ENCODE peak calls at places on chromosomes 5 and 9, in four cellular contexts. C is CD8-positive, alpha-beta T cell; Q is ascending aorta; N is OCI-LY7. I is an unnamed sample. For H3K4me1, the result is how much of the 10 kb centered on the place peaks cover.

GRCh38 chr5:148011407-148012124 is 52.2 kb upstream of the SPINK5 start:
- DNase-seq in C (no peak), Q (no peak), N (no peak), I (no peak)

GRCh38 chr9:20623021-20623747 is 885 bp upstream of the MLLT3 start:
- DNase-seq in C (peak), Q (peak), N (peak), I (peak)

GRCh38 chr5:113202904-113203716 is 226.5 kb downstream of the DCP2 start:
- DNase-seq in C (no peak), Q (no peak), N (no peak), I (peak)

GRCh38 chr9:91419222-91420191 is 4.1 kb downstream of the NFIL3 start:
- DNase-seq in C (no peak), Q (peak), N (no peak), I (no peak)

GRCh38 chr5:82334856-82335255 is 56.7 kb upstream of the RPS23 start:
- DNase-seq in C (no peak), Q (no peak), N (no peak), I (no peak)

GRCh38 chr5:151699071-151699901 is 12.6 kb upstream of the SPARC start:
- DNase-seq in C (no peak), Q (peak), N (no peak), I (peak)

GRCh38 chr9:91495450-91495849 is 71.8 kb upstream of the NFIL3 start:
- DNase-seq in C (no peak), Q (no peak), N (no peak), I (no peak)

GRCh38 chr5:172035039-172035438 is 28.6 kb upstream of the FBXW11 start:
- DNase-seq in C (no peak), Q (no peak), N (no peak), I (no peak)

GRCh38 chr9:31969552-31969951 is 414.9 kb upstream of the ACO1 start:
- DNase-seq in C (no peak), Q (no peak), N (no peak), I (no peak)

GRCh38 chr9:20312732-20313131 is 309.6 kb downstream of the MLLT3 start:
- DNase-seq in C (no peak), Q (no peak), N (no peak), I (no peak)

GRCh38 chr5:58860680-58861079 is 277.8 kb downstream of the RAB3C start:
- DNase-seq in C (no peak), Q (no peak), N (no peak), I (no peak)

GRCh38 chr9:125570246-125570645 is 136.8 kb downstream of the MAPKAP1 start:
- DNase-seq in C (no peak), Q (no peak), N (no peak), I (no peak)

GRCh38 chr9:71253021-71253420 is 131.6 kb upstream of the TRPM3 start:
- DNase-seq in C (no peak), Q (no peak), N (no peak), I (no peak)

GRCh38 chr9:107733530-107733907 is 243.9 kb upstream of the KLF4 start:
- DNase-seq in C (no peak), Q (peak), N (no peak), I (no peak)

GRCh38 chr9:107737610-107737986 is 248.0 kb upstream of the KLF4 start:
- DNase-seq in C (no peak), Q (no peak), N (no peak), I (no peak)

GRCh38 chr9:107735821-107736220 is 246.3 kb upstream of the KLF4 start:
- DNase-seq in C (no peak), Q (no peak), N (no peak), I (no peak)

GRCh38 chr9:107732781-107733529 is 243.4 kb upstream of the KLF4 start:
- DNase-seq in C (no peak), Q (peak), N (no peak), I (no peak)

DNA sequence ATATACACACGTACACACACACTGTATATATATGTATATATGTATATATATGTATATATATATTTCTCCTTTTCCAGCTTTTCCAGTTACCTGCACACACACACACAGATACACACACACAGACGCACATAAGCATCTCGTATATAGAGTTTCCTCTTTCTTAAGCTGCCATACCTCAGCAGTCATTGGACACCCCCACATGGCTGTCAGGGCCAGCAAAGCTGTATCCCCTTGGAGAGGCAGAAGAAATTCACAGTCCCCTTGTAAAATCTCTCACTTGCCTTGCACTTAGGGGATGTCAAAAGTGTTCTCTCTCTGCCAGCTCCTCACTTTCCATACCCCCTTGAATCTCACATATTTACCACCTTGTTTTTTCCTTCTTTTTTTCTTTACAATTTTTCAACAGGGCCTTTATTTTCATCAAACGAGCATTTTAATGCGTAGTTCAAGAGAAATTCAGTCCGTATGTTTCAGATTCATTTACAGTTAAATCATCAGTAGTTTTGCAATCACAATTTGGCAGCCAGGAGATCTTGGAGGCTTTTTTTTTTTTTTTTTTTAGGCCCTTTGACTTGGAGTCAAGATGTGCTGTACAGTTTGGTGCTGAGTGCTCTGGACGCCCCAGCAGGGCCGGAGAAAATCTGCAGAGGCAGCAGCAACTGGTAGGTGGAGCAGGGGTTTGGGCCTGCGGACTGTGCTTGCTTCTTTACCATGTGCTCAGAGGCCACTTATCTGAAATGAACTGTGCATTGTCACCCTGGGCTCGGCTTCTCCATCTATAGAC is 244.9 kb upstream of the KLF4 start:
- DNase-seq in C (no peak), Q (no peak), N (no peak), I (peak)
- H3K4me1 ChIP-seq in C (under half), Q (under half), N (under half), I (under half)

GRCh38 chr9:110429453-110429852 is 91.8 kb upstream of the TXNDC8 start:
- DNase-seq in C (no peak), Q (no peak), N (no peak), I (no peak)

GRCh38 chr9:110427497-110428104 is 89.9 kb upstream of the TXNDC8 start:
- DNase-seq in C (no peak), Q (peak), N (peak), I (no peak)

DNA sequence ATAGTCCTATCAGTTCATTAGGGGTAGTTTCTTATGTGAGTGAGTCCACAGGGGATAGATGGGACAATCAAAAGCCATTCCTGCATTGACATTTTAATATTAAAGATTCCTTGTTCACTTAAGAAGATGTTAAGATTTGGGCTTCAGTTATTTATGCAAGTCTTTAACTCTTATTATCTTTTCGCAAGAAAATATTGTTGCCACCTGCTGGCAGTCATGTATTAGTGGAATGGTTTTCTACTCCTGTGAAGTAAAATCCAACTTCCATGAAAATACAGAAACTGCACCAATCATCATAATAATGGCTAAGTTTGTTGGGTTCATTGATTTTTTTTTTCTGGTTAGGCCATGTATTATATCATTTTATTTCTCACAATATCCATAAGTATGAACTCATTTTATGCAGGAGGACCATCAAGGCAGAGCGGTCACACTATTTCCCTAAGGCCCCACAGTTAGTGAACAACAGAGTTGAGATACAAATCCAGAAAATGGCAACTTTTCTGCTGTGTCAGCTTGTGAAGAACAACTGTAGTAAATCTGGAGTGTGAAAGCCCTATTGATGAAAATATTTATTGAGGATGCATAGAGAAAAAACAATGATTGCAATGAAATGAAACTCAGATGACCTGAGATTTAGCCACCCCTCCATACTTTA is 88.5 kb upstream of the TXNDC8 start:
- DNase-seq in C (no peak), Q (no peak), N (no peak), I (no peak)
- TF ChIP-seq CTCF in C (no peak), Q (no peak), N (peak), I (no peak)

DNA sequence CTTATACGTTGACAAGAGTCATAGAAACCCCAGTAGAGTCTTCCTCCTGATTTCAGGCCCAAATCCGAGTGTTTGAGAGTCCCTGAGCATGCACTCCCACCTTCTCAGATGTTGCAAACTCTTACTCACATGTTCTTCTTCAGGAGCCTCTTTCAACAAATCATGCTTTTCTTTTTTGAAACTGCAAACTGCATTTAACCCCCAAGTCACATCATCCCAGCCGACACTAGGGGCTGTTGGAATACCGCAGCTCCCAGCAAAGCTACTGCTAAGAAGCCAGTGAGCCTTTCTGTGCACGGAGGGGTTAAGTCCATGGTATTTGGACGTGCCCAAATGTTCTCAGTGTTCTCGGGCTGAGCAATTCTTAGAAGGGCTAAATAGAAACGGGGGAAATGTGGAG is 282.9 kb downstream of the NFIB start:
- DNase-seq in C (no peak), Q (peak), N (no peak), I (no peak)
- H3K27ac ChIP-seq in C (no peak), Q (peak), N (no peak), I (peak)

GRCh38 chr5:107466233-107466769 is 204.4 kb downstream of the EFNA5 start:
- DNase-seq in C (no peak), Q (no peak), N (no peak), I (no peak)

GRCh38 chr5:107469064-107469463 is 201.7 kb downstream of the EFNA5 start:
- DNase-seq in C (no peak), Q (no peak), N (no peak), I (no peak)

GRCh38 chr5:107469485-107469884 is 201.3 kb downstream of the EFNA5 start:
- DNase-seq in C (no peak), Q (no peak), N (no peak), I (no peak)

GRCh38 chr5:107468286-107468685 is 202.5 kb downstream of the EFNA5 start:
- DNase-seq in C (no peak), Q (no peak), N (no peak), I (no peak)

GRCh38 chr5:107467137-107467932 is 203.4 kb downstream of the EFNA5 start:
- DNase-seq in C (no peak), Q (no peak), N (no peak), I (no peak)
- H3K4me1 ChIP-seq in C (under half), Q (under half), N (half or more), I (under half)